ENCODE peak calls at places on chromosomes 12 and 14, in nine cellular contexts. One of them, this sample, is unnamed.

GRCh38 chr14:61277232-61277631 is 3.9 kb downstream of the TMEM30B start:
- DNase-seq in PC-9: no peak
- DNase-seq in ascending aorta: no peak
- DNase-seq in adipocyte: no peak
- DNase-seq in Peyer's patch: no peak
- DNase-seq in kidney epithelial cell: no peak
- DNase-seq in AG09309: no peak
- DNase-seq in left ventricle myocardium inferior: no peak
- DNase-seq in A549: no peak
- DNase-seq in this sample: no peak

GRCh38 chr14:25909361-25909760 is 688.5 kb downstream of the NOVA1 start:
- DNase-seq in PC-9: no peak
- DNase-seq in ascending aorta: no peak
- DNase-seq in adipocyte: no peak
- DNase-seq in Peyer's patch: no peak
- DNase-seq in kidney epithelial cell: no peak
- DNase-seq in AG09309: no peak
- DNase-seq in left ventricle myocardium inferior: no peak
- DNase-seq in A549: no peak
- DNase-seq in this sample: no peak

GRCh38 chr12:56897844-56898341 is 36.3 kb downstream of the SDR9C7 start:
- DNase-seq in PC-9: no peak
- DNase-seq in ascending aorta: no peak
- DNase-seq in adipocyte: peak; percentile 9
- DNase-seq in Peyer's patch: no peak
- DNase-seq in kidney epithelial cell: no peak
- DNase-seq in AG09309: no peak
- DNase-seq in left ventricle myocardium inferior: no peak
- DNase-seq in A549: no peak
- DNase-seq in this sample: no peak

GRCh38 chr14:89365071-89365801 is 51.8 kb downstream of the FOXN3 start:
- DNase-seq in PC-9: no peak
- DNase-seq in ascending aorta: no peak
- DNase-seq in adipocyte: no peak
- DNase-seq in Peyer's patch: peak; percentile 82
- DNase-seq in kidney epithelial cell: no peak
- DNase-seq in AG09309: no peak
- DNase-seq in left ventricle myocardium inferior: no peak
- DNase-seq in A549: no peak
- DNase-seq in this sample: no peak

GRCh38 chr12:48818831-48819590 is 715 bp downstream of the CACNB3 start:
- DNase-seq in PC-9: no peak
- DNase-seq in ascending aorta: no peak
- DNase-seq in adipocyte: no peak
- DNase-seq in Peyer's patch: peak; percentile 76
- DNase-seq in kidney epithelial cell: no peak
- DNase-seq in AG09309: no peak
- DNase-seq in left ventricle myocardium inferior: no peak
- DNase-seq in A549: no peak
- DNase-seq in this sample: no peak

GRCh38 chr12:116431677-116432300 is 127.4 kb upstream of the MAP1LC3B2 start:
- DNase-seq in PC-9: no peak
- DNase-seq in ascending aorta: no peak
- DNase-seq in adipocyte: no peak
- DNase-seq in Peyer's patch: no peak
- DNase-seq in kidney epithelial cell: no peak
- DNase-seq in AG09309: no peak
- DNase-seq in left ventricle myocardium inferior: no peak
- DNase-seq in A549: no peak
- DNase-seq in this sample: no peak

GRCh38 chr12:24778486-24779304 is 170.2 kb downstream of the BCAT1 start:
- DNase-seq in PC-9: no peak
- DNase-seq in ascending aorta: no peak
- DNase-seq in adipocyte: peak; percentile 61
- DNase-seq in Peyer's patch: no peak
- DNase-seq in kidney epithelial cell: no peak
- DNase-seq in AG09309: peak; percentile 17
- DNase-seq in left ventricle myocardium inferior: no peak
- DNase-seq in A549: peak; percentile 5
- DNase-seq in this sample: peak; percentile 84

GRCh38 chr12:127373572-127373971 is 893.4 kb upstream of the TMEM132C start:
- DNase-seq in PC-9: no peak
- DNase-seq in ascending aorta: no peak
- DNase-seq in adipocyte: no peak
- DNase-seq in Peyer's patch: no peak
- DNase-seq in kidney epithelial cell: no peak
- DNase-seq in AG09309: no peak
- DNase-seq in left ventricle myocardium inferior: no peak
- DNase-seq in A549: no peak
- DNase-seq in this sample: no peak

GRCh38 chr14:87799400-87799799 is 193.6 kb downstream of the GALC start:
- DNase-seq in PC-9: no peak
- DNase-seq in ascending aorta: no peak
- DNase-seq in adipocyte: no peak
- DNase-seq in Peyer's patch: no peak
- DNase-seq in kidney epithelial cell: no peak
- DNase-seq in AG09309: no peak
- DNase-seq in left ventricle myocardium inferior: no peak
- DNase-seq in A549: no peak
- DNase-seq in this sample: no peak

GRCh38 chr14:87797001-87797400 is 196.0 kb downstream of the GALC start:
- DNase-seq in PC-9: no peak
- DNase-seq in ascending aorta: no peak
- DNase-seq in adipocyte: no peak
- DNase-seq in Peyer's patch: no peak
- DNase-seq in kidney epithelial cell: no peak
- DNase-seq in AG09309: no peak
- DNase-seq in left ventricle myocardium inferior: no peak
- DNase-seq in A549: no peak
- DNase-seq in this sample: no peak

GRCh38 chr14:87794566-87794965 is 198.4 kb downstream of the GALC start:
- DNase-seq in PC-9: no peak
- DNase-seq in ascending aorta: no peak
- DNase-seq in adipocyte: no peak
- DNase-seq in Peyer's patch: no peak
- DNase-seq in kidney epithelial cell: no peak
- DNase-seq in AG09309: no peak
- DNase-seq in left ventricle myocardium inferior: no peak
- DNase-seq in A549: no peak
- DNase-seq in this sample: no peak

GRCh38 chr14:87805315-87805723 is 187.7 kb downstream of the GALC start:
- DNase-seq in PC-9: no peak
- DNase-seq in ascending aorta: no peak
- DNase-seq in adipocyte: no peak
- DNase-seq in Peyer's patch: no peak
- DNase-seq in kidney epithelial cell: no peak
- DNase-seq in AG09309: peak; percentile 4
- DNase-seq in left ventricle myocardium inferior: peak; percentile 15
- DNase-seq in A549: peak; percentile 16
- DNase-seq in this sample: no peak

DNA sequence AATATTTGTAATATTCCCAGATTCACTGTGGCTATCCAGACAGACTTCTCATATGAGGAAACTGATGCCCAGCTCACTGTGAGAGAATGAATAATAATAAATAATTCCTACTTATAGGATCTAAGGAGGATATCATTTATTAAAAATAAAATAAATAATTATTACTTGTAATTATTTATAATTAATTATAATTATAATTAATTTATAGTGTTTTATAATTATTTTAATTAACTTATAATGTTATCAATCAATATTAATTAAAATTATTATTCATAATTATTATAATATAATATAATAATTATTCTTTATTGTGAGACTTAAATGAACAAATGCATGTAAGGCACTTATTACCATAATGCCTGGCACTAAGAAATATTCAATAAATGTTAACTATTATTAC is 192.8 kb downstream of the GALC start:
- DNase-seq in PC-9: no peak
- DNase-seq in ascending aorta: no peak
- DNase-seq in adipocyte: no peak
- DNase-seq in Peyer's patch: no peak
- DNase-seq in kidney epithelial cell: no peak
- DNase-seq in AG09309: no peak
- DNase-seq in left ventricle myocardium inferior: no peak
- DNase-seq in A549: no peak
- DNase-seq in this sample: no peak
- H3K4me3 ChIP-seq in PC-9: no peak overlapping the region
- H3K4me3 ChIP-seq in ascending aorta: no peak overlapping the region
- H3K4me3 ChIP-seq in adipocyte: no peak overlapping the region
- H3K4me3 ChIP-seq in Peyer's patch: no peak overlapping the region
- H3K4me3 ChIP-seq in kidney epithelial cell: no peak overlapping the region
- H3K4me3 ChIP-seq in AG09309: no peak overlapping the region
- H3K4me3 ChIP-seq in left ventricle myocardium inferior: no peak overlapping the region
- H3K4me3 ChIP-seq in A549: no peak overlapping the region
- H3K4me3 ChIP-seq in this sample: no peak overlapping the region

DNA sequence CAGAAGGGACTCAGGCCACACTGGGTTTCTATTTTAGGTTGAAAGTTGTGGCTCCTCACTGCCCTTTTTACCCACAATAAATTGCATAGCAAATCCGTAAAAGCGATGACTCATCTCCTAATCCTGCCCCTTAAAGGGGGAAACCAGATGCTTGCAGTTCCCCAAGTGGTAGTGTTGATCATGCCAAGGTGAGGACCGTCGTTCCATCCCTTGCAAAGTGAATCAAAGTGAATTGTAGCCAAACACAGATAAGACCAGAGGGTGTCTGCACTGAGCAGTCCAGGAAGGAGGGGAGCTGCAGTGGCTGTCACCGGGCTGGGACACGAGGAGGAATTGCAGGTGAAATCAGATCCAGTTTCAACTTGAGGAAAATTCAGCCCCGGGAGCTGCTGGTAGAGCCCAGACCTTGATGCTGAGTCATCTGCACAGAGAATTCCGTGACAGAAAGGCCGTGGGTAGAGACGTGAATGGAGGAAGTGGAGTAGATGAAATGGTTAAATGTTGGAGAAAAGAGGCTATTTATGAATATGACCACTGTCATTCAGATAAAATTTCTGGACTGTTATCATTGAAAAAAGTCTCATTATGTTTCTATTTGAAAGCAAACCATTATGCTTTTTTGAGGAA is 44.2 kb upstream of the MMP17 start:
- DNase-seq in PC-9: peak; percentile 84
- DNase-seq in ascending aorta: no peak
- DNase-seq in adipocyte: peak; percentile 91
- DNase-seq in Peyer's patch: no peak
- DNase-seq in kidney epithelial cell: no peak
- DNase-seq in AG09309: peak; percentile 63
- DNase-seq in left ventricle myocardium inferior: no peak
- DNase-seq in A549: peak; percentile 62
- DNase-seq in this sample: peak; percentile 77
- H3K4me3 ChIP-seq in PC-9: peak overlapping the region; percentile 44
- H3K4me3 ChIP-seq in ascending aorta: peak overlapping the region; percentile 39
- H3K4me3 ChIP-seq in adipocyte: peak overlapping the region; percentile 37
- H3K4me3 ChIP-seq in Peyer's patch: no peak overlapping the region
- H3K4me3 ChIP-seq in kidney epithelial cell: no peak overlapping the region
- H3K4me3 ChIP-seq in AG09309: peak overlapping the region; percentile 34
- H3K4me3 ChIP-seq in left ventricle myocardium inferior: no peak overlapping the region
- H3K4me3 ChIP-seq in A549: no peak overlapping the region
- H3K4me3 ChIP-seq in this sample: peak overlapping the region; percentile 41

DNA sequence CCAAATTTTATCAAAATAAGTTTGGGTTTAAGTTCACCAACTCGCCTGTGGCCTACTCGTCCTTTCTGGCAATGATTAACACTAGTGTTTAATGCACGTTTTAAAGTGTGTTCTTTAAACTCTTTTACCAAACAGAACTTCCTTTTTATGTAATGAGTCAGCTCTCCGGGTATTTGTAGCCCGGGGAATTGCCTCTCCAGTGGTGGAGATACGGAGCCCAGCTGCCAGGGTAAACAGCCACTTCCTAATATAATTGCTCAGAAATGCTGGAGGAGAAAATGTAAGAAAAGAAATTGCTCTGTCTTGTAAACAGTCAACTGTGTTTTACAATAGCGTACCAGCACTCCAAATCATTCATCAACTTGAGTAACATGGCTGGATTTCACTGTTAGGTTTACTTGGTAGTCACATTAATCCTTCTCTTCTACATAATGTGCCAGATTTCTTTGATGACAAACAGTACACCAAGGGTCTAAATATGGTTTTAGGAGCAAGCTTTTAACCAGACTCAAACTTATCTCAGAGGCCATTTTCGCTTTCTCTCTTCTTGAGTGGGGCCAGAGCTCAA is 101.1 kb upstream of the SLC38A2 start:
- DNase-seq in PC-9: peak; percentile 91
- DNase-seq in ascending aorta: peak; percentile 92
- DNase-seq in adipocyte: peak; percentile 94
- DNase-seq in Peyer's patch: peak; percentile 79
- DNase-seq in kidney epithelial cell: peak; percentile 78
- DNase-seq in AG09309: peak; percentile 84
- DNase-seq in left ventricle myocardium inferior: peak; percentile 64
- DNase-seq in A549: peak; percentile 86
- DNase-seq in this sample: peak; percentile 95
- H3K4me3 ChIP-seq in PC-9: peak overlapping the region; percentile 20
- H3K4me3 ChIP-seq in ascending aorta: peak overlapping the region; percentile 37
- H3K4me3 ChIP-seq in adipocyte: peak overlapping the region; percentile 12
- H3K4me3 ChIP-seq in Peyer's patch: no peak overlapping the region
- H3K4me3 ChIP-seq in kidney epithelial cell: no peak overlapping the region
- H3K4me3 ChIP-seq in AG09309: no peak overlapping the region
- H3K4me3 ChIP-seq in left ventricle myocardium inferior: peak overlapping the region; percentile 7
- H3K4me3 ChIP-seq in A549: peak overlapping the region; percentile 20
- H3K4me3 ChIP-seq in this sample: no peak overlapping the region

GRCh38 chr12:27333311-27334009 is 824 bp downstream of the BMAL2 start:
- DNase-seq in PC-9: no peak
- DNase-seq in ascending aorta: no peak
- DNase-seq in adipocyte: peak; percentile 50
- DNase-seq in Peyer's patch: peak; percentile 61
- DNase-seq in kidney epithelial cell: no peak
- DNase-seq in AG09309: no peak
- DNase-seq in left ventricle myocardium inferior: peak; percentile 23
- DNase-seq in A549: no peak
- DNase-seq in this sample: peak; percentile 8

GRCh38 chr12:27331927-27332324 is 710 bp upstream of the BMAL2 start:
- DNase-seq in PC-9: no peak
- DNase-seq in ascending aorta: no peak
- DNase-seq in adipocyte: no peak
- DNase-seq in Peyer's patch: no peak
- DNase-seq in kidney epithelial cell: no peak
- DNase-seq in AG09309: no peak
- DNase-seq in left ventricle myocardium inferior: no peak
- DNase-seq in A549: no peak
- DNase-seq in this sample: peak; percentile 4

GRCh38 chr12:27330846-27331245 is 1.8 kb upstream of the BMAL2 start:
- DNase-seq in PC-9: peak; percentile 76
- DNase-seq in ascending aorta: no peak
- DNase-seq in adipocyte: peak; percentile 38
- DNase-seq in Peyer's patch: no peak
- DNase-seq in kidney epithelial cell: no peak
- DNase-seq in AG09309: no peak
- DNase-seq in left ventricle myocardium inferior: no peak
- DNase-seq in A549: no peak
- DNase-seq in this sample: peak; percentile 27

GRCh38 chr12:27332407-27333310 is at the start of gene BMAL2:
- DNase-seq in PC-9: no peak
- DNase-seq in ascending aorta: peak; percentile 69
- DNase-seq in adipocyte: peak; percentile 74
- DNase-seq in Peyer's patch: peak; percentile 48
- DNase-seq in kidney epithelial cell: no peak
- DNase-seq in AG09309: no peak
- DNase-seq in left ventricle myocardium inferior: peak; percentile 36
- DNase-seq in A549: peak; percentile 64
- DNase-seq in this sample: peak; percentile 36

DNA sequence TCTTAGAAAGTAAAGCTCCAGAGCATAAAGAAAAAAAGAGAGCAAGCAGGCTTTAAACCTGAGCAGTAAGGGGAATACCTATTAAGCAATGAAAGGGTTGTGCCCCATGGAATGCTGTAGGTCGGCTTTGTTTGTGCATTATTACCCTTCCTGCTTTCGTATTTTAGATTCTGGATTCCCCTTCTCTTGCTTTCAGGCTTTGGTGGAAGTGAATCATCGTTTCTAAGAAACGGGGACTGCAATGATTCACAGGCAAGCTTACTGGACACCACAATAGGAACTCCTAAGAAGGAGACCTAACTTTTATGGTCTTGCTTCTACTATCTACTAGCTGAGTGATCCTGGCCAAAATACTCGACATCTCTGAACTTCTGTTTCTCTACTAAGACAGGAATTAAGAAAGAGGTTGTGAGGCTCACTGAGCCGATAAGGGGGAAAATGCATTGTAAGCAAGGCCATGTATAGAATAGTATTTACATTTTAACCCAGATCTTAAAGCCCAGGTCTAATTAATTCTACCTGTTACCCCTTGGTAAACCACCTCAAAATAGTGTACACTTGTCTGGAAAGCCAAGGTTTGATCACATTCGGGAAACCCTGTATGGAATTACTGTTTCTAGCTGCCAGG is 1.2 kb upstream of the BMAL2 start:
- DNase-seq in PC-9: peak; percentile 98
- DNase-seq in ascending aorta: peak; percentile 70
- DNase-seq in adipocyte: peak; percentile 84
- DNase-seq in Peyer's patch: no peak
- DNase-seq in kidney epithelial cell: peak; percentile 99
- DNase-seq in AG09309: peak; percentile 86
- DNase-seq in left ventricle myocardium inferior: no peak
- DNase-seq in A549: peak; percentile 64
- DNase-seq in this sample: peak; percentile 96
- H3K4me3 ChIP-seq in PC-9: peak overlapping the region; percentile 80
- H3K4me3 ChIP-seq in ascending aorta: peak overlapping the region; percentile 86
- H3K4me3 ChIP-seq in adipocyte: peak overlapping the region; percentile 84
- H3K4me3 ChIP-seq in Peyer's patch: no peak overlapping the region
- H3K4me3 ChIP-seq in kidney epithelial cell: no peak overlapping the region
- H3K4me3 ChIP-seq in AG09309: peak overlapping the region; percentile 3
- H3K4me3 ChIP-seq in left ventricle myocardium inferior: no peak overlapping the region
- H3K4me3 ChIP-seq in A549: peak overlapping the region; percentile 77
- H3K4me3 ChIP-seq in this sample: no peak overlapping the region